ENCODE peak calls at places on chromosomes 3 and 15, in four cellular contexts. N is SK-N-SH, T is HCT116, I is HepG2. C is an unnamed sample.

GRCh38 chr15:29560896-29561295 is 261.4 kb downstream of the TJP1 start:
- DNase-seq in T (no peak), I (no peak), N (no peak), C (no peak)

GRCh38 chr3:15523660-15524417 is 2.3 kb upstream of the COLQ start:
- DNase-seq in N (no peak), T (no peak), I (no peak), C (no peak)

GRCh38 chr15:90552162-90552928 is 22.6 kb downstream of the CRTC3 start:
- DNase-seq in I (no peak), N (no peak), T (no peak), C (no peak)

GRCh38 chr3:24237971-24238767 is 256.5 kb downstream of the THRB start:
- DNase-seq in T (peak), N (peak), I (peak), C (peak)

GRCh38 chr3:141940204-141940776 is 63.8 kb downstream of the ATP1B3 start:
- DNase-seq in I (no peak), N (peak), T (peak), C (no peak)

GRCh38 chr3:79139395-79140060 is 628.3 kb downstream of the ROBO1 start:
- DNase-seq in T (no peak), I (no peak), N (no peak), C (no peak)

GRCh38 chr3:136070334-136070733 is 104.8 kb downstream of the PPP2R3A start:
- DNase-seq in T (no peak), I (no peak), N (no peak), C (no peak)

GRCh38 chr3:172666181-172666872 is 44.5 kb downstream of the NCEH1 start:
- DNase-seq in T (no peak), I (no peak), N (no peak), C (no peak)

GRCh38 chr3:145089337-145089736 is 1071.6 kb downstream of the PLOD2 start:
- DNase-seq in I (no peak), T (no peak), N (no peak), C (no peak)

GRCh38 chr15:65411470-65412071 is 11.2 kb downstream of the IGDCC4 start:
- DNase-seq in T (no peak), I (no peak), N (no peak), C (no peak)

GRCh38 chr3:186534113-186534669 is 10.0 kb downstream of the CRYGS start:
- DNase-seq in T (no peak), I (no peak), N (no peak), C (no peak)

GRCh38 chr3:195905970-195906864 is 2.1 kb downstream of the TNK2 start:
- DNase-seq in I (no peak), T (no peak), N (no peak), C (no peak)

GRCh38 chr15:90030376-90030775 is 29.3 kb downstream of the ZNF710 start:
- DNase-seq in I (no peak), T (no peak), N (no peak), C (no peak)

GRCh38 chr3:23219117-23219516 is 16.0 kb downstream of the UBE2E2 start:
- DNase-seq in T (no peak), I (no peak), N (no peak), C (no peak)

GRCh38 chr15:31364301-31365031 is 37.8 kb downstream of the KLF13 start:
- DNase-seq in N (peak), I (no peak), T (no peak), C (peak)

GRCh38 chr3:197749315-197749600 is 425 bp upstream of the FYTTD1 start:
- DNase-seq in N (peak), I (no peak), T (peak), C (peak)

GRCh38 chr3:71421475-71421819 is 162.1 kb downstream of the FOXP1 start:
- DNase-seq in I (no peak), N (no peak), T (no peak), C (no peak)

GRCh38 chr3:65575376-65575840 is 463.3 kb downstream of the MAGI1 start:
- DNase-seq in I (peak), N (no peak), T (no peak), C (no peak)

GRCh38 chr3:121974601-121975111 is 47.4 kb downstream of the ILDR1 start:
- DNase-seq in T (no peak), I (no peak), N (no peak), C (no peak)

GRCh38 chr3:39205919-39206516 is 13.6 kb upstream of the XIRP1 start:
- DNase-seq in N (no peak), T (no peak), I (no peak), C (no peak)

GRCh38 chr15:72271895-72272212 is 500 bp downstream of the PARP6 start:
- DNase-seq in I (no peak), T (no peak), N (no peak), C (peak)

GRCh38 chr15:68548375-68548774 is 30.4 kb upstream of the CORO2B start:
- DNase-seq in I (no peak), T (no peak), N (no peak), C (no peak)

GRCh38 chr3:40464339-40465110 is 7.4 kb downstream of the RPL14 start:
- DNase-seq in I (no peak), N (no peak), T (no peak), C (no peak)

GRCh38 chr15:90337256-90337655 is 14.8 kb upstream of the ZNF774 start:
- DNase-seq in I (no peak), N (no peak), T (no peak), C (no peak)

GRCh38 chr15:39497759-39498565 is 82.9 kb upstream of the THBS1 start:
- DNase-seq in N (no peak), T (no peak), I (no peak), C (no peak)

GRCh38 chr3:10377148-10377725 is 56.3 kb upstream of the SEC13 start:
- DNase-seq in N (no peak), T (no peak), I (no peak), C (no peak)

GRCh38 chr3:162437480-162437879 is 940.9 kb downstream of the OTOL1 start:
- DNase-seq in N (no peak), T (no peak), I (no peak), C (no peak)

GRCh38 chr15:63727542-63727941 is 106.2 kb downstream of the HERC1 start:
- DNase-seq in T (no peak), N (no peak), I (no peak), C (no peak)

GRCh38 chr3:158792709-158793108 is 9.1 kb upstream of the MFSD1 start:
- DNase-seq in T (no peak), N (no peak), I (no peak), C (no peak)

GRCh38 chr3:150410311-150411105 is 2.4 kb downstream of the TSC22D2 start:
- DNase-seq in I (no peak), N (peak), T (no peak), C (peak)

GRCh38 chr3:101725192-101725889 is 927 bp downstream of the CEP97 start:
- DNase-seq in N (peak), T (no peak), I (no peak), C (peak)

GRCh38 chr3:45092132-45093031 is 53.8 kb downstream of the CDCP1 start:
- DNase-seq in T (peak), I (no peak), N (no peak), C (peak)

GRCh38 chr15:70853270-70853854 is 595 bp downstream of the LARP6 start:
- DNase-seq in T (no peak), N (peak), I (no peak), C (no peak)

GRCh38 chr15:31390029-31390428 is 63.4 kb downstream of the KLF13 start:
- DNase-seq in N (no peak), I (no peak), T (no peak), C (no peak)

GRCh38 chr3:13111173-13111873 is 38.1 kb upstream of the IQSEC1 start:
- DNase-seq in T (no peak), I (no peak), N (no peak), C (no peak)

GRCh38 chr3:136067211-136067610 is 101.7 kb downstream of the PPP2R3A start:
- DNase-seq in T (no peak), N (no peak), I (no peak), C (no peak)

GRCh38 chr3:66797916-66798560 is 200.1 kb upstream of the KBTBD8 start:
- DNase-seq in I (no peak), N (no peak), T (no peak), C (no peak)

GRCh38 chr3:46400000-46400734 is 6.7 kb downstream of the CCR5AS start:
- DNase-seq in T (no peak), I (no peak), N (no peak), C (peak)

GRCh38 chr3:188323067-188323842 is 169.3 kb downstream of the LPP start:
- DNase-seq in N (no peak), T (no peak), I (no peak), C (no peak)

GRCh38 chr15:39961051-39961450 is 27.1 kb downstream of the EIF2AK4 start:
- DNase-seq in T (no peak), N (no peak), I (no peak), C (no peak)

GRCh38 chr15:82045179-82045891 is 483 bp downstream of the MEX3B start:
- DNase-seq in I (no peak), N (peak), T (no peak), C (no peak)
- TF ChIP-seq ELF1 in I (no peak), N (no peak), T (no peak), C (no peak)

GRCh38 chr15:80456517-80457497 is 52.6 kb downstream of the ARNT2 start:
- DNase-seq in T (no peak), I (no peak), N (no peak), C (no peak)
- TF ChIP-seq ELF1 in T (no peak), I (no peak), N (no peak), C (no peak)

GRCh38 chr3:52176951-52177700 is 20.8 kb upstream of the ALAS1 start:
- DNase-seq in I (peak), N (peak), T (no peak), C (no peak)

GRCh38 chr3:52177701-52178042 is 20.3 kb upstream of the ALAS1 start:
- DNase-seq in I (peak), T (no peak), N (no peak), C (no peak)

GRCh38 chr3:52174896-52175295 is 20.7 kb upstream of the POC1A start:
- DNase-seq in T (no peak), I (no peak), N (no peak), C (no peak)

GRCh38 chr3:52175416-52176187 is 21.4 kb upstream of the POC1A start:
- DNase-seq in I (no peak), T (no peak), N (peak), C (no peak)

GRCh38 chr3:52176188-52176752 is 21.7 kb upstream of the ALAS1 start:
- DNase-seq in I (no peak), T (no peak), N (peak), C (no peak)
- TF ChIP-seq ELF1 in I (no peak), T (no peak), N (no peak), C (no peak)

GRCh38 chr3:9222956-9223639 is 26.3 kb downstream of the SRGAP3 start:
- DNase-seq in N (no peak), I (no peak), T (no peak), C (no peak)
- TF ChIP-seq ELF1 in N (no peak), I (no peak), T (no peak), C (no peak)